ENCODE peak calls at places on chromosomes 2 and 18, in five cellular contexts. P, L, B, I and Q are unnamed samples.

GRCh38 chr2:199495147-199495546 is 37.4 kb upstream of the SATB2 start:
- DNase-seq in L (no peak), P (no peak), B (no peak), I (no peak), Q (no peak)

GRCh38 chr2:82731824-82732223 is 1727.3 kb downstream of the SUCLG1 start:
- DNase-seq in I (no peak), P (no peak), B (no peak), L (no peak), Q (no peak)

GRCh38 chr18:59282341-59282740 is 9.1 kb upstream of the RAX start:
- DNase-seq in B (no peak), I (no peak), L (no peak), P (no peak), Q (no peak)

GRCh38 chr2:11945139-11946126 is 199.0 kb downstream of the LPIN1 start:
- DNase-seq in B (no peak), P (no peak), L (no peak), I (no peak), Q (no peak)

GRCh38 chr18:36464126-36464651 is 166.7 kb downstream of the FHOD3 start:
- DNase-seq in B (no peak), I (no peak), P (no peak), L (no peak), Q (no peak)

GRCh38 chr18:63131106-63131943 is 188.2 kb downstream of the BCL2 start:
- DNase-seq in B (peak), I (peak), P (peak), L (peak), Q (peak)

GRCh38 chr18:4908239-4908638 is 288.8 kb downstream of the AKAIN1 start:
- DNase-seq in I (no peak), B (no peak), P (no peak), L (no peak), Q (no peak)

GRCh38 chr2:6526093-6526824 is 339.4 kb downstream of the CMPK2 start:
- DNase-seq in P (no peak), B (peak), L (no peak), I (no peak), Q (no peak)

DNA sequence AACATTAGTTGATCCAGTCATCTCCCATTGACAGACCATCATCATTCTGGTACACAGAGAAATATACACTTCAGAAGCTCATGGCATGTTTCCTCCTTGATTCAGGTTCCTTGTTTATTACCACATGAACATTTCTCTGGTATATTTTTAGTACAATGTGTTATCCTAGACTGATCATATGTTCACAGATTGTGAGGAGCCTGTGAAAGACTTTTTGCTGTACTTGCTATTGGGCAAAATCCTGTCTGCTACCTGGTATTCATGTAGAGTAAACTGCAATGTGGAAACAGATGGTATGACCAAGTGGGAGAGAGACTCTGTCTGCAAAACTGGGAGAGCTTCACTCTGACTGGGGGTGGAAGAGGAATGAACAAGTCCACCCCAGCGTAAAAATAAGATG is 657.2 kb downstream of the IRS1 start:
- DNase-seq in I (no peak), P (no peak), B (no peak), L (no peak), Q (no peak)
- TF ChIP-seq CTCF in I (no peak), P (no peak), B (no peak), L (no peak), Q (no peak)

GRCh38 chr2:63300835-63301234 is 250.2 kb downstream of the OTX1 start:
- DNase-seq in B (no peak), L (no peak), I (no peak), P (no peak), Q (no peak)
- TF ChIP-seq CTCF in B (no peak), L (no peak), I (no peak), P (no peak), Q (no peak)

DNA sequence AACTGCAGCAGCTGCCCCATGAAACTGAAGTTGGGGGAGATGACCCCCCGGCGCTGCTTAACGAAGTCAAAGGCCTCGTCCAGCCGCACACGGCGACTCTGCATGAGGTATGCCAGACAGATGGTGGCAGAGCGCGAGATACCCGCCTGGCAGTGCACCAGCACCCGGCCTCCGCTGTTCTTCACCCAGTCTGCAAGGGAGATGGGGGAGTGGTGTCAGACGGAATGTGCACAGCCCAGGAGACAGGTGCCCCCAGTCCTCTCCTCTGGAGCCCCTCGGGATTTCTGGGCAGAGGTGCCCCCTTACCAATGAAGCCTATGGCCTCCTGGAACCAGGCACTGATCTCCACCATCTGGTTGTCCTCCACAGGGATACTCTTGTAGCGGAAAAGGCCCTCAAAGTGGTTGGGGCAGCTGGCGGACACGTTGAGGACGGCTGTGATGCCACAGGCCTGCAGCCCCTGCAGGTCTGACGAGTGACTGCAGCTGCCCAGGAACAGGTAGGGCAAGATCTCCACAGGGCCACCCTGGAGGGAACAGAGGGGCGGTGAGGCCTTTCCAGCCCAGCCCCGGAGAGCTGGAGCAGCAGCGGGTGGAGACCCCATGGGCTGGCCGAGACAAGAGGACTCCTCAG is 1.3 kb downstream of the DUSP2 start:
- DNase-seq in P (no peak), L (no peak), I (no peak), B (peak), Q (no peak)
- TF ChIP-seq CTCF in P (peak), L (no peak), I (no peak), B (no peak), Q (peak)

DNA sequence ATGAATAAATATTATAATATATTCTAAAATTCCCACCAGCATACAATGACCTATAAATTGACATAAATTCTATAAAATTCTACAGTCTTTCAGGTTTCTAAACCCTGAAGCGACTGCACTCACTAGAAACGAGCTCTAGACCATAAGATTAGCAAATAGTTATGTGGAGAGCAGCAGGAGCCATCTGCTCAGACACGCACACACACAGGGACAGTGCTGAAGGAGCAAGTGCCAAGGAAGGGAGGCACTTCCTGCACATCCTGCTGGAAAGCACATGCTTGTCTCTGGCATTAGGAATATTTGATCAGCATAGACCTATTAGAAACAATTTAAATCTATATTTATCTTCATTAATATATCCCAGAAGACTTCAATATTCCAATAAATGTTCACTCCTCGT is 713.9 kb upstream of the CDH2 start:
- DNase-seq in I (no peak), B (no peak), L (no peak), P (no peak), Q (no peak)
- TF ChIP-seq CTCF in I (no peak), B (no peak), L (no peak), P (no peak), Q (no peak)

GRCh38 chr18:10015941-10016819 is 102.4 kb downstream of the VAPA start:
- DNase-seq in L (no peak), P (peak), I (peak), B (no peak), Q (no peak)
- TF ChIP-seq CTCF in L (no peak), P (peak), I (peak), B (no peak), Q (no peak)

DNA sequence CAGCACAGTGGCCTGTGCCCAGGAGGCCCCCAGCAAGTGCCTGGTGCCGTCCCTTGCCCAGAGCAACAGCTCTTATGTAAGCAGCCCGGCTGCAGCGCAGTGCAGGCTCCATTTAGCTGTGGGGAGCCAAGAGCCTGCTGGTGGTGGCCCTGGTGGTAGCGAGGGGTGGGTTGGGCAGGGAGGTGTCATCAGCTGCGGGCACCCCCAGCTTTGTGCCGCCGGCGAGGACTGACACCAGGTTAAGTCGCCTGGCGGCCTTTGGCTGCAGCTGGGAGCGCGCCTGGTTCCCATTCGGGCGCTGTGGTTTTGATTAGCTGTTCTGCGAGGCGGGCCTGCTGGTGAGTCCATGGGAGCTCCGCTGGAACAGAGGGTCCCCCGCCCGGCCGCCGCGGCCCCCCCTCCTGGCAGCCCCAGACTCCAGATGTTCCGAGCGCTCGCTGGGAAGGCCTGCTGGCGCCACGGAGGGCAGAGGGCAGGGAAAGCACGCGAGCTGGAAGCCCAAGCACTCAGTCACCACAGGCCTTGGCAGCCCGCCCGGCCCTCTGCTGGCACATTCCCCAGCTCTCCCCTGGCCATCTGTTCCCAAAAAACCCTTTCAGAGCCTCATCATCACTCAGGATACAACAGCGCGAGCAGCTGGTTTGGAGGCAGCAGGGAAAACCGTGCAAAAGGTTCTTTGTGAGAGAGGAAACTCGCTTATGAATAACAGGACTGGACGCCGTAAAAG is 18.4 kb downstream of the ATOH8 start:
- DNase-seq in L (peak), P (peak), B (peak), I (peak), Q (peak)
- TF ChIP-seq CTCF in L (no peak), P (peak), B (no peak), I (peak), Q (no peak)